ENCODE peak calls at places on chromosomes 4 and X, in four cellular contexts. B is upper lobe of left lung, L is HepG2, E is K562. Y is an unnamed sample.

GRCh38 chr4:40506492-40506891 is 123.2 kb downstream of the RBM47 start:
- ATAC-seq in E (peak; percentile 26), L (peak; percentile 38), B (no peak), Y (no peak)

GRCh38 chr4:2871466-2871865 is 27.8 kb downstream of the ADD1 start:
- ATAC-seq in L (no peak), E (no peak), B (no peak), Y (no peak)

GRCh38 chr4:147960971-147961370 is 229.1 kb downstream of the ARHGAP10 start:
- ATAC-seq in B (no peak), L (no peak), E (no peak), Y (no peak)

GRCh38 chrX:148457279-148457678 is 43.1 kb upstream of the AFF2 start:
- ATAC-seq in E (no peak), L (no peak), B (no peak), Y (no peak)

GRCh38 chrX:1933964-1934363 is 319.1 kb downstream of the ASMT start:
- ATAC-seq in B (no peak), E (no peak), L (no peak), Y (no peak)

GRCh38 chr4:15423285-15423711 is 4.5 kb upstream of the C1QTNF7 start:
- ATAC-seq in E (no peak), L (no peak), B (no peak), Y (no peak)

GRCh38 chr4:26402458-26402857 is 81.6 kb downstream of the RBPJ start:
- ATAC-seq in L (no peak), B (no peak), E (no peak), Y (no peak)

GRCh38 chr4:38194202-38194601 is 234.0 kb downstream of the PTTG2 start:
- ATAC-seq in B (no peak), E (no peak), L (no peak), Y (no peak)

GRCh38 chr4:158782539-158783360 is 13.9 kb downstream of the FNIP2 start:
- ATAC-seq in B (no peak), L (peak; percentile 99), E (peak; percentile 49), Y (no peak)

GRCh38 chrX:31266172-31267076 is 194.6 kb upstream of the FTHL17 start:
- ATAC-seq in E (peak; percentile 98), B (peak; percentile 93), L (peak; percentile 84), Y (peak; percentile 76)

GRCh38 chr4:38287090-38287843 is 327.1 kb downstream of the PTTG2 start:
- ATAC-seq in E (no peak), B (no peak), L (no peak), Y (no peak)

GRCh38 chrX:15399901-15400500 is 15.8 kb upstream of the VEGFD start:
- ATAC-seq in E (no peak), L (peak; percentile 32), B (peak; percentile 44), Y (no peak)

GRCh38 chr4:87204559-87204958 is 15.9 kb downstream of the KLHL8 start:
- ATAC-seq in L (no peak), B (no peak), E (no peak), Y (no peak)

GRCh38 chr4:6608758-6609414 is 31.6 kb upstream of the MRFAP1 start:
- ATAC-seq in L (peak; percentile 65), B (no peak), E (peak; percentile 65), Y (no peak)

GRCh38 chrX:45765726-45766125 is 565.0 kb upstream of the DIPK2B start:
- ATAC-seq in B (no peak), E (no peak), L (no peak), Y (no peak)

GRCh38 chr4:48490680-48491513 is 845 bp downstream of the ZAR1 start:
- ATAC-seq in L (no peak), E (no peak), B (peak; percentile 3), Y (peak; percentile 22)

GRCh38 chr4:2008921-2009650 is at the start of gene NELFA:
- ATAC-seq in B (peak; percentile 98), L (peak; percentile 87), E (peak; percentile 86), Y (peak; percentile 95)

GRCh38 chrX:12988797-12989196 is 13.9 kb downstream of the TMSB4X start:
- ATAC-seq in B (peak; percentile 52), L (peak; percentile 69), E (peak; percentile 55), Y (no peak)

GRCh38 chrX:138128025-138128671 is 562.2 kb downstream of the ZIC3 start:
- ATAC-seq in E (peak; percentile 88), L (peak; percentile 81), B (no peak), Y (peak; percentile 61)

GRCh38 chr4:7540216-7540615 is 105.5 kb upstream of the PSAPL1 start:
- ATAC-seq in L (peak; percentile 20), B (no peak), E (no peak), Y (no peak)

GRCh38 chr4:146032234-146032860 is 93.7 kb upstream of the ZNF827 start:
- ATAC-seq in E (no peak), B (no peak), L (peak; percentile 79), Y (no peak)

GRCh38 chrX:50903387-50904027 is 7.0 kb upstream of the BMP15 start:
- ATAC-seq in B (peak; percentile 64), L (peak; percentile 83), E (peak; percentile 83), Y (no peak)

GRCh38 chr4:891747-892146 is 40.4 kb downstream of the GAK start:
- ATAC-seq in E (peak; percentile 77), B (no peak), L (peak; percentile 58), Y (no peak)

GRCh38 chrX:15790766-15791380 is 589 bp downstream of the ZRSR2 start:
- ATAC-seq in E (peak; percentile 15), L (peak; percentile 15), B (peak; percentile 42), Y (peak; percentile 28)

GRCh38 chrX:135009838-135010237 is 12.5 kb downstream of the RTL8B start:
- ATAC-seq in E (peak; percentile 68), B (no peak), L (no peak), Y (no peak)

GRCh38 chrX:87409113-87409841 is 108.3 kb upstream of the KLHL4 start:
- ATAC-seq in L (peak; percentile 78), E (peak; percentile 88), B (peak; percentile 85), Y (peak; percentile 91)
- H3K27ac ChIP-seq in L (no peak overlapping the region), E (peak overlapping the region; percentile 58), B (no peak overlapping the region), Y (no peak overlapping the region)

GRCh38 chrX:100479329-100479728 is 69.3 kb upstream of the PCDH19 start:
- ATAC-seq in E (no peak), B (no peak), L (no peak), Y (peak; percentile 20)

DNA sequence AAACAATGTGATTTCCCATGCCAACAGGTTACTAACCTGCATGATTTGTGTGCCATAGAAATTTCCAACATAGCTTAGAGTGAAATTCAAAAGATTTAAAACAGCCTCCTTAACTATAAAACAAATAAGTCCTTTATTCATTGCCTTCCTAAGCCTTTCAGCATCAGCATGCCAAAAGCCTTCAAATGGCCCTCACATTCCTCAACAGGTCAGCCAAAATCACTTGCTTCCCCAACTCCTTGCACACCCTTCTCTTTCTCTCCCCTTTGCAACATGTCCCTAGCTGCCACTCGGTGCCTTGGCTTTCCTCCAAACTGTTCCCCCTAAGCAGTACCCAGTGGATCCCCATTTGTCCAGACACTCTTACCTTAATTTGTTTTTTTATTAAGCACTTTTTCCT is 74.9 kb upstream of the PCDH19 start:
- ATAC-seq in L (no peak), E (no peak), B (no peak), Y (no peak)
- H3K36me3 ChIP-seq in L (no peaks in the 10 kb centered on the region), E (no peaks in the 10 kb centered on the region), B (no peaks in the 10 kb centered on the region), Y (no peaks in the 10 kb centered on the region)

GRCh38 chr4:76153356-76153755 is 5.2 kb upstream of the NUP54 start:
- ATAC-seq in B (no peak), L (no peak), E (no peak), Y (no peak)

GRCh38 chr4:76147454-76148141 is 599 bp downstream of the NUP54 start:
- ATAC-seq in B (peak; percentile 91), E (peak; percentile 98), L (peak; percentile 95), Y (peak; percentile 32)

GRCh38 chr4:76144546-76144945 is 3.7 kb downstream of the NUP54 start:
- ATAC-seq in E (no peak), B (no peak), L (no peak), Y (no peak)

GRCh38 chr4:76148142-76148849 is at the start of gene NUP54:
- ATAC-seq in L (peak; percentile 98), B (peak; percentile 100), E (peak; percentile 91), Y (peak; percentile 99)
- TF ChIP-seq EP300 in L (peak; percentile 47), B (no peak), E (peak; percentile 40), Y (no peak)

DNA sequence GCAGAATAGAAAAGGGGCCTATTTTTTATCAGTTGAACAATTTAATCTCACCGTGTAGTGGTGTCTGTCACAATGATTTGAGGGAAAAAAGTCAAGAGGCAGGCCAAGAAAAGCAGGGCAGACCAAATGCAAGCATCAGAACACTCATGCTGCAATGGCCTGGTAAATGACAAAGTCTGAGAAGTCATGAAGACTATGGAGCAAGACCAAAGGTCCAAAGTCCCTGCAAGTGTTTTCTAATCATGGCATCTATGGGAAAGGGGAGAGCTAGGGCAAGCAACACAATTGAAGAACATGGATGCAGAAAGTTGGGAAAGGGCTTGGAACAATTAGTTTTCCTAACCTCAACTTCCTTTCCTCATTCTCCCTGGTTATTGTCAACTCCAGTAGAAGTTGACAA is 147.7 kb upstream of the TLL1 start:
- ATAC-seq in E (no peak), B (no peak), L (no peak), Y (no peak)
- H3K27ac ChIP-seq in E (no peak overlapping the region), B (no peak overlapping the region), L (no peak overlapping the region), Y (no peak overlapping the region)

DNA sequence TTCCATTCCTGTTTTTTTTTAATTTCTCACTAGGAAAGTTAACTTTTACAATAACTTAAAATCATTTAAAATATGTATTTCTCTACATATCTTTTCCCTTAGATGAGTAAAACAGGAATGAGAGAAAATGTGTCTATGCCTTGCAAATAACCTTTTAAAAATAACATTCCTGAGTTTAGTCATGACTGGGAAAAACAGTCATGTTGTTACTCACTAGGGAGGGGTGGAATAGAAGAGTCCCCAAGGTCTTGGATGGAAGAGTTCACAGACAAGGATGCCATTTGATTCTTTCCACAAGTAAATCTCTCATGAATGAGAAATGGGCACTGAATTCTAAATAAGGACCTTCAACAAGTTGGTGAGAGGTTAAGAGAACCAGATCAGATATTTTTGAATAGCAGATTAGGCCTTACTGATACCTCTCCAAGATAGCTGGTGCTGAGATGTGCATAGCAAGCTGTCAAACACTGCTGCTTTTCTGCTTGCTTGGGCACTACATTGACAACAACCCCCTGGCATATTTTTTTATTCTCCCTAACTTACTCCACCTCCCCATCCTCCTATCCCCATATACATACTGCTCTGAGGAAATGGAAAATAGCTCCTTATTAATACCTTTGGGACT is 25.1 kb downstream of the UGDH start:
- ATAC-seq in E (no peak), L (no peak), B (peak; percentile 90), Y (peak; percentile 76)
- H3K36me3 ChIP-seq in E (peaks cover 48% of the 10 kb centered on the region), L (peaks cover 74% of the 10 kb centered on the region), B (peaks cover 51% of the 10 kb centered on the region), Y (peaks cover 94% of the 10 kb centered on the region)

GRCh38 chr4:109560687-109561452 is 824 bp downstream of the MCUB start:
- ATAC-seq in B (peak; percentile 87), L (peak; percentile 50), E (peak; percentile 52), Y (peak; percentile 63)
- TF ChIP-seq EP300 in B (no peak), L (no peak), E (no peak), Y (no peak)

DNA sequence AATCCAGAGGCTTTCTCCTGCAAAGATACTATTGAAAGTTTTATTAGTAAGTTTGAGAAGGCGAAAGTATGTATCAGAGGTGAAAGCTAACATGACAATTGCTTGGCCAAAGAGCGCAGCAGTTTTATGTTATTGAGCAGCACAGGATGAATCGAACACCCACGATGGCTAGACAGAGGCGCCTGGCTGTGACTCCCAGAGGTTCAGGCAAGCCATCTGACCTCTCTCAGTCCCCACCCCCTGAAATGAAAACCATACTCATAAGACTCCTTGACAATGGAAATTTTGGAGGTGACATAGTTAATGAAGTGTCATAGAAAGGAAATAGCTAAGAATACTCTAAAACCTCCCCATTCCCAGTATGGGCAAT is 70.6 kb downstream of the MGST2 start:
- ATAC-seq in E (no peak), B (no peak), L (no peak), Y (no peak)
- H3K27ac ChIP-seq in E (no peak overlapping the region), B (peak overlapping the region; percentile 87), L (no peak overlapping the region), Y (peak overlapping the region; percentile 76)

Y was measured in gastroesophageal sphincter.